ENCODE peak calls at places on chromosomes 6 and 20, in six cellular contexts. E, M, V, R, B and Z are unnamed samples.

GRCh38 chr20:19993937-19994667 is 23.1 kb upstream of the NAA20 start:
- DNase-seq in B (no peak), R (no peak), E (no peak), M (no peak), V (no peak), Z (no peak)

GRCh38 chr20:7967199-7967844 is 27.1 kb upstream of the HAO1 start:
- DNase-seq in R (no peak), B (no peak), V (no peak), M (no peak), E (no peak), Z (no peak)

GRCh38 chr6:143224516-143224915 is 163.8 kb downstream of the AIG1 start:
- DNase-seq in V (no peak), E (no peak), R (no peak), B (no peak), M (no peak), Z (no peak)

GRCh38 chr6:104955927-104956662 is 812 bp upstream of the LIN28B start:
- DNase-seq in V (peak), E (peak), B (no peak), R (no peak), M (no peak), Z (peak)

GRCh38 chr6:25968769-25969168 is 6.2 kb downstream of the TRIM38 start:
- DNase-seq in B (no peak), V (no peak), E (no peak), M (no peak), R (no peak), Z (no peak)

GRCh38 chr6:24274441-24275083 is 83.3 kb downstream of the DCDC2 start:
- DNase-seq in B (no peak), M (no peak), E (no peak), V (no peak), R (no peak), Z (no peak)

GRCh38 chr6:152572395-152573061 is 64.6 kb downstream of the SYNE1 start:
- DNase-seq in M (no peak), E (no peak), V (no peak), R (no peak), B (no peak), Z (no peak)

GRCh38 chr6:159174263-159174974 is 5.2 kb downstream of the FNDC1 start:
- DNase-seq in E (peak), R (peak), M (peak), V (peak), B (peak), Z (peak)

GRCh38 chr6:68634503-68635411 is at the start of gene ADGRB3:
- DNase-seq in E (peak), M (peak), B (peak), V (peak), R (peak), Z (peak)

GRCh38 chr6:156859686-156860085 is 82.5 kb downstream of the ARID1B start:
- DNase-seq in E (no peak), V (no peak), M (no peak), B (no peak), R (no peak), Z (no peak)

GRCh38 chr6:36581716-36582115 is 12.4 kb upstream of the SRSF3 start:
- DNase-seq in E (no peak), M (no peak), R (no peak), B (no peak), V (no peak), Z (no peak)

GRCh38 chr6:122381494-122382083 is 17.9 kb upstream of the HSF2 start:
- DNase-seq in E (peak), R (peak), B (peak), V (peak), M (peak), Z (peak)

GRCh38 chr6:65110031-65110430 is 597.0 kb downstream of the EYS start:
- DNase-seq in V (no peak), R (no peak), M (no peak), B (no peak), E (no peak), Z (no peak)

GRCh38 chr6:40804905-40805304 is 217.7 kb upstream of the LRFN2 start:
- DNase-seq in R (no peak), V (no peak), E (no peak), M (no peak), B (no peak), Z (no peak)

GRCh38 chr6:20212392-20213111 is at the start of gene MBOAT1:
- DNase-seq in V (peak), E (peak), B (peak), M (peak), R (peak), Z (peak)

GRCh38 chr6:170072246-170072645 is 218.6 kb downstream of the DLL1 start:
- DNase-seq in M (no peak), R (no peak), E (no peak), B (no peak), V (no peak), Z (no peak)

GRCh38 chr6:105713474-105714118 is 310.7 kb upstream of the PREP start:
- DNase-seq in B (no peak), M (no peak), E (no peak), R (no peak), V (no peak), Z (no peak)

GRCh38 chr6:143060806-143061596 is at the start of gene AIG1:
- DNase-seq in V (peak), R (peak), B (peak), M (no peak), E (peak), Z (peak)

GRCh38 chr6:42598300-42598699 is 34.5 kb downstream of the UBR2 start:
- DNase-seq in E (no peak), V (no peak), M (no peak), R (no peak), B (no peak), Z (no peak)

GRCh38 chr6:42104095-42104806 is 38.2 kb downstream of the C6orf132 start:
- DNase-seq in E (peak), M (peak), V (peak), R (peak), B (no peak), Z (peak)

GRCh38 chr20:53567379-53567778 is 26.3 kb downstream of the ZNF217 start:
- DNase-seq in E (no peak), R (no peak), V (no peak), B (no peak), M (no peak), Z (no peak)

GRCh38 chr20:57610261-57610952 is 9.8 kb downstream of the ZBP1 start:
- DNase-seq in E (no peak), B (no peak), R (peak), M (no peak), V (no peak), Z (no peak)

GRCh38 chr6:113649276-113649675 is 207.9 kb upstream of the MARCKS start:
- DNase-seq in B (no peak), M (no peak), V (no peak), R (no peak), E (no peak), Z (no peak)

GRCh38 chr6:53956068-53956711 is 155.1 kb upstream of the MLIP start:
- DNase-seq in E (peak), V (peak), R (peak), M (peak), B (no peak), Z (peak)

GRCh38 chr20:51021067-51022025 is 1.6 kb downstream of the KCNG1 start:
- DNase-seq in R (no peak), M (no peak), B (no peak), V (no peak), E (no peak), Z (no peak)

GRCh38 chr6:159642995-159643394 is 50.0 kb downstream of the SOD2 start:
- DNase-seq in B (no peak), V (no peak), R (no peak), E (no peak), M (no peak), Z (no peak)

GRCh38 chr6:113595921-113596376 is 261.2 kb upstream of the MARCKS start:
- DNase-seq in R (no peak), V (no peak), M (no peak), E (no peak), B (no peak), Z (no peak)

GRCh38 chr20:35600176-35600995 is 15.2 kb upstream of the SPAG4 start:
- DNase-seq in B (no peak), M (no peak), E (no peak), R (no peak), V (no peak), Z (no peak)

GRCh38 chr20:19692685-19693119 is 65.4 kb upstream of the RIN2 start:
- DNase-seq in E (peak), M (peak), R (peak), V (peak), B (peak), Z (peak)

GRCh38 chr6:24796616-24797290 is 2.0 kb downstream of the ARMH2 start:
- DNase-seq in V (no peak), M (no peak), E (no peak), B (no peak), R (no peak), Z (no peak)

GRCh38 chr20:38286586-38287502 is 17.1 kb upstream of the BPI start:
- DNase-seq in R (no peak), E (peak), B (no peak), V (no peak), M (no peak), Z (no peak)

GRCh38 chr20:9270831-9271230 is 201.9 kb downstream of the PLCB4 start:
- DNase-seq in B (no peak), V (no peak), M (no peak), R (no peak), E (no peak), Z (no peak)

GRCh38 chr6:41767112-41767946 is 12.4 kb downstream of the FRS3 start:
- DNase-seq in R (no peak), B (peak), V (no peak), M (peak), E (peak), Z (no peak)

GRCh38 chr20:17571967-17572638 is 2.2 kb downstream of the DSTN start:
- DNase-seq in E (no peak), R (no peak), M (no peak), V (no peak), B (no peak), Z (no peak)

GRCh38 chr20:56820984-56821383 is 191.9 kb downstream of the TFAP2C start:
- DNase-seq in E (no peak), B (no peak), M (no peak), V (no peak), R (no peak), Z (no peak)

GRCh38 chr6:118511930-118512715 is 36.0 kb upstream of the PLN start:
- DNase-seq in B (no peak), E (no peak), M (no peak), V (no peak), R (no peak), Z (no peak)

GRCh38 chr6:20789162-20789561 is 254.9 kb downstream of the CDKAL1 start:
- DNase-seq in B (no peak), V (no peak), E (no peak), M (no peak), R (no peak), Z (no peak)

GRCh38 chr6:33607784-33608161 is 13.3 kb upstream of the ITPR3 start:
- DNase-seq in B (no peak), E (no peak), R (peak), V (no peak), M (no peak), Z (no peak)
- TF ChIP-seq CTCF in B (no peak), E (peak), R (no peak), V (no peak), M (no peak), Z (no peak)

GRCh38 chr6:31652925-31653724 is 664 bp upstream of the BAG6 start:
- DNase-seq in V (peak), M (peak), E (no peak), R (peak), B (peak), Z (peak)
- TF ChIP-seq CTCF in V (no peak), M (no peak), E (no peak), R (no peak), B (no peak), Z (no peak)

GRCh38 chr6:34791842-34792604 is at the start of gene BLTP3A:
- DNase-seq in R (peak), B (peak), V (peak), E (peak), M (peak), Z (peak)
- TF ChIP-seq CTCF in R (no peak), B (no peak), V (no peak), E (no peak), M (peak), Z (no peak)

DNA sequence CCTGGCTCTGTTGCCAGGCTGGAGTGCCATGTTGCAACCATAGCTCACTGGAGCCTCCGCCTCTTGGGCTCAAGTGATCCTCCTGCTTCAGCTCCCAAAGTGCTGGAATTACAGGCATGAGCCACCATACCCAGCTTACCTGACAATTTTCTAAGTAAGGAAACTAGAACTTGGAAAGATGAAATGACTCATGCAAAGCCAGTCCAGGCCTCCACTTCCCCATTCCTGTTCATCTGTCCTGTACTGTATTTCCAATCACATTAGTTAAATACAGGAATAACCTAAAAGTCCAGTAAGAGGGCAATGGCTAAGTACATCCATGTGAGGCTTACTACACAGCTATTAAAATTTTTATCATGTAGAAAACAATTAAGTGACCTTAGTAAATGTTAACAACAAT is 8.3 kb upstream of the ADGB start:
- DNase-seq in R (no peak), B (no peak), V (no peak), E (no peak), M (no peak), Z (no peak)
- TF ChIP-seq CTCF in R (no peak), B (no peak), V (no peak), E (no peak), M (no peak), Z (no peak)

GRCh38 chr6:29603930-29604329 is 19.0 kb downstream of the OR2H2 start:
- DNase-seq in M (no peak), B (no peak), R (no peak), V (no peak), E (no peak), Z (no peak)

GRCh38 chr6:29603456-29603855 is 18.5 kb downstream of the OR2H2 start:
- DNase-seq in M (no peak), B (no peak), V (no peak), E (no peak), R (no peak), Z (no peak)

GRCh38 chr6:29597184-29597583 is 12.3 kb downstream of the OR2H2 start:
- DNase-seq in B (no peak), R (no peak), E (no peak), V (no peak), M (no peak), Z (no peak)

GRCh38 chr6:29598348-29598747 is 13.4 kb downstream of the OR2H2 start:
- DNase-seq in R (no peak), V (no peak), B (no peak), E (no peak), M (no peak), Z (no peak)

GRCh38 chr6:29602564-29603361 is 17.8 kb downstream of the OR2H2 start:
- DNase-seq in B (no peak), M (no peak), R (no peak), E (peak), V (peak), Z (peak)
- TF ChIP-seq CTCF in B (no peak), M (no peak), R (no peak), E (peak), V (peak), Z (no peak)

GRCh38 chr6:135540207-135540877 is 42.8 kb upstream of the AHI1 start:
- DNase-seq in E (no peak), V (no peak), R (no peak), M (no peak), B (no peak), Z (no peak)
- TF ChIP-seq CTCF in E (no peak), V (no peak), R (no peak), M (no peak), B (no peak), Z (no peak)

GRCh38 chr6:84766118-84766683 is 1.8 kb upstream of the TBX18 start:
- DNase-seq in V (no peak), B (no peak), M (no peak), E (no peak), R (no peak), Z (no peak)

GRCh38 chr6:84762220-84762940 is 2.0 kb downstream of the TBX18 start:
- DNase-seq in B (no peak), R (no peak), V (peak), E (no peak), M (peak), Z (peak)

GRCh38 chr6:84763397-84764331 is 734 bp downstream of the TBX18 start:
- DNase-seq in B (no peak), E (peak), V (peak), R (peak), M (peak), Z (peak)

GRCh38 chr6:84762941-84763396 is 1.4 kb downstream of the TBX18 start:
- DNase-seq in E (no peak), R (peak), B (no peak), V (peak), M (peak), Z (peak)

DNA sequence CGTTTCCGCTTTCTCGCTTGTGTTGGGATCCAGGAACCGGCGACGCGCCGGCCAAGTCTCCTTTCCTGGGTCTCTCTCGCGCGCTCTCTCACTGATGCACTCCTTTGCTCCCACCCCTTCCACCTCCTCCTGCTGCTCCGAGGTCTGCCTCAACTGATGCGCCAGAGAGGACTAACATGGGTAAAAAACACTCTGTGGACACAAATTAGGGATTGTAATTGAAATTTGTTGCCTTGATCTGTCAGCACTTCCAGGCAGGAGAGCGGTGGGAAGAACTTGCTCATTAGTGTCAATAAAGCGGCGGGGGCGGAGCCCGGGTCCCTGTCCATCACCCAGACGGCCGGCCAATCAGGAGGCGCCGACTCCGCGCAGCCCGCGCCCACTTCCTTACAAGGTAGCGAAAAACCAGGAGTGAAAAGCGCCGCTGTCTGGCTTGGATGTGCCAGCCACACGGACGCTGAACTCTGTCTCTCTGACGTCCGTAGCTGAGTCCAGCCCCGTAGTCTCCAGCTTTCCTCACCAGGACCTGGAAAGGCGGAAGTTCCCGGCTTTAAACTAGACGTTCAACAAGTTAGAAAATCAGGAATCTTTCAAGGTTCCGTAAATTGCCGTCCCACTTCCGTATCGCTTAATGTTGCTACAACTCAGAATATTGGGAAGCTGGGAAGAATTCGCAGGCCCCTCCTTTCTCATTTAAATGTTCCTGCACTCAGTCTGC is at the start of gene TBX18:
- DNase-seq in V (peak), B (peak), M (peak), R (peak), E (peak), Z (peak)
- TF ChIP-seq CTCF in V (no peak), B (no peak), M (no peak), R (no peak), E (no peak), Z (no peak)